ENCODE peak calls at places on chromosomes 16 and 17, in eight cellular contexts. S, T, I, X, G, B, A and E are unnamed samples. For H3K4me1 and H3K27me3, the result is how much of the 10 kb centered on the place peaks cover.

GRCh38 chr17:67696347-67696746 is 21.4 kb upstream of the NOL11 start:
- DNase-seq in B (no peak), S (no peak), X (no peak), T (no peak), A (no peak), I (no peak), G (no peak), E (no peak)

GRCh38 chr16:14564881-14565687 is 65.0 kb downstream of the PARN start:
- DNase-seq in A (no peak), X (no peak), I (no peak), S (no peak), B (no peak), G (no peak), T (no peak), E (no peak)

GRCh38 chr16:73071131-73071940 is 23.4 kb upstream of the ZFHX3 start:
- DNase-seq in S (peak), I (peak), T (no peak), X (peak), G (peak), A (peak), B (no peak), E (no peak)

GRCh38 chr17:76394166-76394565 is 9.8 kb downstream of the SPHK1 start:
- DNase-seq in B (no peak), T (no peak), X (no peak), I (no peak), S (no peak), G (no peak), A (no peak), E (peak)

GRCh38 chr16:8776193-8776592 is 21.2 kb downstream of the TMEM186 start:
- DNase-seq in A (no peak), S (peak), X (no peak), I (no peak), T (no peak), B (no peak), G (no peak), E (peak)

GRCh38 chr17:19359856-19360255 is 2.7 kb downstream of the B9D1 start:
- DNase-seq in X (no peak), I (peak), S (no peak), G (no peak), T (no peak), B (no peak), A (no peak), E (no peak)

GRCh38 chr16:84650062-84650991 is 2.0 kb downstream of the KLHL36 start:
- DNase-seq in A (no peak), T (no peak), B (no peak), X (no peak), I (no peak), S (no peak), G (no peak), E (peak)

GRCh38 chr16:15829460-15829859 is 27.4 kb downstream of the MYH11 start:
- DNase-seq in B (no peak), I (no peak), X (no peak), S (peak), A (peak), G (peak), T (no peak), E (no peak)

GRCh38 chr16:20870122-20870521 is 30.0 kb downstream of the DCUN1D3 start:
- DNase-seq in A (no peak), X (no peak), I (no peak), S (no peak), G (no peak), T (no peak), B (no peak), E (no peak)

GRCh38 chr16:87203060-87203656 is 114.0 kb downstream of the C16orf95 start:
- DNase-seq in I (peak), A (peak), B (peak), S (peak), G (peak), T (no peak), X (peak), E (peak)

GRCh38 chr16:50309527-50310307 is 43.4 kb downstream of the ADCY7 start:
- DNase-seq in I (no peak), A (no peak), X (peak), G (no peak), B (no peak), T (no peak), S (no peak), E (no peak)

GRCh38 chr17:29573558-29573870 is 5.0 kb downstream of the TP53I13 start:
- DNase-seq in B (no peak), I (no peak), S (no peak), X (no peak), T (no peak), G (peak), A (peak), E (no peak)

GRCh38 chr16:17578921-17579876 is 108.4 kb upstream of the XYLT1 start:
- DNase-seq in A (no peak), G (peak), T (peak), I (peak), B (peak), S (peak), X (peak), E (peak)

GRCh38 chr17:50634123-50634914 is at the start of gene ABCC3:
- DNase-seq in A (peak), I (no peak), X (peak), T (no peak), S (no peak), G (peak), B (no peak), E (no peak)

GRCh38 chr17:82396601-82397435 is 21.3 kb upstream of the HEXD start:
- DNase-seq in T (no peak), B (no peak), I (peak), X (no peak), G (no peak), S (no peak), A (no peak), E (no peak)

GRCh38 chr17:48542114-48542955 is 2.6 kb downstream of the HOXB2 start:
- DNase-seq in B (no peak), I (peak), X (no peak), G (no peak), A (no peak), T (no peak), S (peak), E (no peak)

GRCh38 chr17:65472602-65473001 is 88.8 kb downstream of the AXIN2 start:
- DNase-seq in A (no peak), X (no peak), T (no peak), B (no peak), G (no peak), S (no peak), I (no peak), E (no peak)
- H3K27ac ChIP-seq in A (peak), X (no peak), T (no peak), B (no peak), G (no peak), S (no peak), I (no peak), E (no peak)

GRCh38 chr17:56592487-56593072 is 919 bp upstream of the NOG start:
- DNase-seq in X (peak), I (peak), A (peak), S (peak), T (no peak), B (no peak), G (peak), E (peak)
- H3K4me1 ChIP-seq in X (under half), I (under half), A (half or more), S (under half), T (under half), B (under half), G (under half), E (under half)

DNA sequence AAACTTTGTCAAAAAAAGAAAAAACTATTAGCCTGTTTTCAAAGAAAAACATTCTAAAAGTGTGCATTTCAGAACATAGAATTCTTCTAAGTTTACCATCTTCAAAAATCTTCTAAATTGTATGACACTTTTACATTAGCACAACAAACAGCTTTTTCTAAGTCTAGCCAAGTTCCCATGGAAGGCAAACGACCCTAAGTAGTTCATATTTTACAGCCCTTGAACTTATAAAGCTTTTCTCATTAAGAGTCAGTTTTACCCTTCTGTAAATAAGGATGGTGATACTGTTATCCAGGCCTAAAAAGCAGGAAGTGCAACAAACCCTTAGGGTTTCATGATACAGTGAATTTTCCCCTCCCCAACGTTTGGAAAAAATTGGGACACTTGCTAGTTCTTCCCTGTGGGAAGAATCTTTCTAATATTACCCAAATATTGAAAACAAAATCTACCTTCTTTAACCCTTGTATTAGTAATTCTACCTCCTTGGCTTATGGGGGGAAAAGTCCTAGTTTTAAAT is 4.0 kb upstream of the ARL6IP1 start:
- DNase-seq in G (no peak), T (no peak), A (no peak), I (no peak), S (no peak), B (no peak), X (no peak), E (no peak)
- H3K27me3 ChIP-seq in G (under half), T (under half), A (under half), I (under half), S (under half), B (under half), X (under half), E (under half)

DNA sequence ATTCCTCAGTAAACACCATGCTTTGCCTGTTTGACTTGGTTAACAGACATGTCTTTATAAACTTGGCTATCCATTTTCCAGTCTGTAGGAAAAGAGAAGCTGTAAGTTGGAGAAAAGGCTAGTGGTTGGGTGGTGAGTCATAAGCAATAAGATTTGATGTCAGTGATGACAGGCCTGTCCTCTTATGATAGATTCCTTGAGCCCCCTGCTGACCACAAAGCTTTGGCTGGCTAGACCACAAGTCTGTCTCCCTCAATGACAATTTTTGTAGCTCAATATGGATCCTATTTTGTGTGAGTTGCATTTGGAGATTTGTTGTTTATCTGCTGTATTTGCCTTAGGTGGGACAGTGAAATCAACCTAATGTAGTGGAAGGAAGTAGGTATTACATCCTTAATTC is 67.6 kb downstream of the SIAH1 start:
- DNase-seq in S (no peak), I (peak), X (no peak), A (no peak), B (no peak), T (no peak), G (no peak), E (peak)
- H3K27ac ChIP-seq in S (peak), I (no peak), X (no peak), A (peak), B (no peak), T (no peak), G (peak), E (no peak)

DNA sequence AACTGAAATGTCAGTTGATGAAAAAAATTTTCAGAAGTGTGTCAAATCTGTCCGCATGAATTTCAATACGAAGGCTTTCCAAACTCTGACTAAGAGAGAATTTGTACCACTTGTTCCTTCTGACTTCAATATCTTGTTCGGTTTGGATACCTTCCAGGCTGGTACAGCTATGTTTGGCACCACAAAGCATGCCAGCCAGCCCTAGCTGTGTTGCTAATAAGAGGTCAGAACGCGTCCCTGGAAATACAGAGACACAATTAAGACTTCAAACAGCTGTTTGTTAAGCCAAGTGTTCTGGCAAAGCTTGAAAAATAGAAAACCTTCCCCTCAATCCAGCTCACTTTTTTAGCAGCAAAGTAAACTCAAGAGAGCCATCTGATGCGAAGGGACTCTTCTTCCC is 35.2 kb downstream of the GRB2 start:
- DNase-seq in I (no peak), T (no peak), X (no peak), B (no peak), A (peak), S (no peak), G (peak), E (no peak)
- H3K4me1 ChIP-seq in I (under half), T (under half), X (under half), B (under half), A (half or more), S (half or more), G (under half), E (under half)

GRCh38 chr17:78550464-78550863 is 26.7 kb downstream of the DNAH17 start:
- DNase-seq in I (no peak), A (no peak), S (no peak), G (no peak), T (no peak), X (no peak), B (no peak), E (no peak)
- H3K27me3 ChIP-seq in I (under half), A (under half), S (under half), G (under half), T (under half), X (under half), B (under half), E (under half)